ENCODE peak calls at places on chromosomes 1 and 21, in seven cellular contexts. One of them, this sample, is unnamed.

GRCh38 chr1:66758247-66758755 is 6.0 kb downstream of the DYNLT5 start:
- DNase-seq in KBM-7: peak
- DNase-seq in activated T-cell treated with anti-CD3 and anti-CD28 coated beads, Interleukin-2, amount 50 U/mL, for 4 hours: no peak
- DNase-seq in mesenteric fat pad: no peak
- DNase-seq in AG04450: no peak
- DNase-seq in GM19239: peak
- DNase-seq in BJ: no peak
- DNase-seq in this sample: no peak

GRCh38 chr1:75529488-75529887 is 81.4 kb downstream of the SLC44A5 start:
- DNase-seq in activated T-cell treated with anti-CD3 and anti-CD28 coated beads, Interleukin-2, amount 50 U/mL, for 4 hours: no peak
- DNase-seq in GM19239: no peak
- DNase-seq in mesenteric fat pad: no peak
- DNase-seq in AG04450: no peak
- DNase-seq in KBM-7: no peak
- DNase-seq in BJ: no peak
- DNase-seq in this sample: no peak

GRCh38 chr21:44842721-44843445 is 25.0 kb upstream of the SUMO3 start:
- DNase-seq in BJ: no peak
- DNase-seq in KBM-7: no peak
- DNase-seq in AG04450: no peak
- DNase-seq in activated T-cell treated with anti-CD3 and anti-CD28 coated beads, Interleukin-2, amount 50 U/mL, for 4 hours: no peak
- DNase-seq in GM19239: no peak
- DNase-seq in mesenteric fat pad: peak
- DNase-seq in this sample: no peak

GRCh38 chr1:151254217-151255213 is at the start of gene PSMD4:
- DNase-seq in AG04450: peak
- DNase-seq in BJ: peak
- DNase-seq in GM19239: peak
- DNase-seq in activated T-cell treated with anti-CD3 and anti-CD28 coated beads, Interleukin-2, amount 50 U/mL, for 4 hours: peak
- DNase-seq in KBM-7: peak
- DNase-seq in mesenteric fat pad: peak
- DNase-seq in this sample: peak

GRCh38 chr1:217881131-217881543 is 250.0 kb downstream of the SPATA17 start:
- DNase-seq in KBM-7: no peak
- DNase-seq in mesenteric fat pad: no peak
- DNase-seq in BJ: no peak
- DNase-seq in GM19239: no peak
- DNase-seq in activated T-cell treated with anti-CD3 and anti-CD28 coated beads, Interleukin-2, amount 50 U/mL, for 4 hours: no peak
- DNase-seq in AG04450: no peak
- DNase-seq in this sample: no peak

GRCh38 chr1:89890085-89890754 is 69.4 kb downstream of the LRRC8D start:
- DNase-seq in AG04450: no peak
- DNase-seq in BJ: no peak
- DNase-seq in KBM-7: peak
- DNase-seq in mesenteric fat pad: no peak
- DNase-seq in activated T-cell treated with anti-CD3 and anti-CD28 coated beads, Interleukin-2, amount 50 U/mL, for 4 hours: no peak
- DNase-seq in GM19239: no peak
- DNase-seq in this sample: no peak

GRCh38 chr1:150922519-150922975 is 3.6 kb upstream of the SETDB1 start:
- DNase-seq in GM19239: peak
- DNase-seq in mesenteric fat pad: no peak
- DNase-seq in KBM-7: peak
- DNase-seq in BJ: peak
- DNase-seq in AG04450: peak
- DNase-seq in activated T-cell treated with anti-CD3 and anti-CD28 coated beads, Interleukin-2, amount 50 U/mL, for 4 hours: peak
- DNase-seq in this sample: peak

GRCh38 chr1:8702121-8702520 is 115.3 kb downstream of the RERE start:
- DNase-seq in KBM-7: no peak
- DNase-seq in AG04450: no peak
- DNase-seq in GM19239: peak
- DNase-seq in BJ: no peak
- DNase-seq in mesenteric fat pad: no peak
- DNase-seq in activated T-cell treated with anti-CD3 and anti-CD28 coated beads, Interleukin-2, amount 50 U/mL, for 4 hours: no peak
- DNase-seq in this sample: no peak

GRCh38 chr1:227234998-227235405 is 83.3 kb downstream of the CDC42BPA start:
- DNase-seq in AG04450: peak
- DNase-seq in KBM-7: peak
- DNase-seq in activated T-cell treated with anti-CD3 and anti-CD28 coated beads, Interleukin-2, amount 50 U/mL, for 4 hours: no peak
- DNase-seq in GM19239: peak
- DNase-seq in mesenteric fat pad: no peak
- DNase-seq in BJ: peak
- DNase-seq in this sample: no peak

GRCh38 chr1:85578321-85579295 is 2.0 kb upstream of the CCN1 start:
- DNase-seq in BJ: peak
- DNase-seq in activated T-cell treated with anti-CD3 and anti-CD28 coated beads, Interleukin-2, amount 50 U/mL, for 4 hours: no peak
- DNase-seq in KBM-7: no peak
- DNase-seq in AG04450: peak
- DNase-seq in GM19239: no peak
- DNase-seq in mesenteric fat pad: no peak
- DNase-seq in this sample: no peak

GRCh38 chr1:47192458-47193384 is 2.9 kb upstream of the PDZK1IP1 start:
- DNase-seq in BJ: no peak
- DNase-seq in GM19239: peak
- DNase-seq in AG04450: peak
- DNase-seq in mesenteric fat pad: peak
- DNase-seq in activated T-cell treated with anti-CD3 and anti-CD28 coated beads, Interleukin-2, amount 50 U/mL, for 4 hours: peak
- DNase-seq in KBM-7: peak
- DNase-seq in this sample: peak

GRCh38 chr1:41678141-41678878 is 193.8 kb upstream of the EDN2 start:
- DNase-seq in mesenteric fat pad: no peak
- DNase-seq in AG04450: peak
- DNase-seq in BJ: peak
- DNase-seq in KBM-7: peak
- DNase-seq in GM19239: no peak
- DNase-seq in activated T-cell treated with anti-CD3 and anti-CD28 coated beads, Interleukin-2, amount 50 U/mL, for 4 hours: no peak
- DNase-seq in this sample: no peak

GRCh38 chr1:25369241-25369640 is 31.1 kb downstream of the TMEM50A start:
- DNase-seq in mesenteric fat pad: no peak
- DNase-seq in KBM-7: no peak
- DNase-seq in GM19239: no peak
- DNase-seq in AG04450: no peak
- DNase-seq in BJ: no peak
- DNase-seq in activated T-cell treated with anti-CD3 and anti-CD28 coated beads, Interleukin-2, amount 50 U/mL, for 4 hours: no peak
- DNase-seq in this sample: no peak

GRCh38 chr1:236460103-236460502 is 63.7 kb upstream of the LGALS8 start:
- DNase-seq in BJ: no peak
- DNase-seq in KBM-7: no peak
- DNase-seq in AG04450: no peak
- DNase-seq in mesenteric fat pad: no peak
- DNase-seq in GM19239: no peak
- DNase-seq in activated T-cell treated with anti-CD3 and anti-CD28 coated beads, Interleukin-2, amount 50 U/mL, for 4 hours: no peak
- DNase-seq in this sample: no peak

GRCh38 chr1:36411674-36412648 is 14.3 kb upstream of the LSM10 start:
- DNase-seq in activated T-cell treated with anti-CD3 and anti-CD28 coated beads, Interleukin-2, amount 50 U/mL, for 4 hours: no peak
- DNase-seq in KBM-7: peak
- DNase-seq in AG04450: no peak
- DNase-seq in GM19239: no peak
- DNase-seq in BJ: no peak
- DNase-seq in mesenteric fat pad: no peak
- DNase-seq in this sample: no peak

GRCh38 chr1:245256528-245256927 is 101.7 kb downstream of the KIF26B start:
- DNase-seq in mesenteric fat pad: no peak
- DNase-seq in activated T-cell treated with anti-CD3 and anti-CD28 coated beads, Interleukin-2, amount 50 U/mL, for 4 hours: no peak
- DNase-seq in GM19239: no peak
- DNase-seq in AG04450: no peak
- DNase-seq in KBM-7: no peak
- DNase-seq in BJ: no peak
- DNase-seq in this sample: no peak

GRCh38 chr1:180542530-180543171 is 16.1 kb upstream of the OVAAL start:
- DNase-seq in GM19239: no peak
- DNase-seq in AG04450: no peak
- DNase-seq in activated T-cell treated with anti-CD3 and anti-CD28 coated beads, Interleukin-2, amount 50 U/mL, for 4 hours: no peak
- DNase-seq in BJ: no peak
- DNase-seq in KBM-7: no peak
- DNase-seq in mesenteric fat pad: no peak
- DNase-seq in this sample: no peak

GRCh38 chr1:229221106-229222019 is 49.5 kb upstream of the RAB4A start:
- DNase-seq in activated T-cell treated with anti-CD3 and anti-CD28 coated beads, Interleukin-2, amount 50 U/mL, for 4 hours: no peak
- DNase-seq in BJ: no peak
- DNase-seq in GM19239: no peak
- DNase-seq in KBM-7: no peak
- DNase-seq in mesenteric fat pad: no peak
- DNase-seq in AG04450: no peak
- DNase-seq in this sample: no peak

GRCh38 chr1:87212431-87213125 is 116.1 kb upstream of the LMO4 start:
- DNase-seq in KBM-7: no peak
- DNase-seq in GM19239: no peak
- DNase-seq in BJ: peak
- DNase-seq in activated T-cell treated with anti-CD3 and anti-CD28 coated beads, Interleukin-2, amount 50 U/mL, for 4 hours: no peak
- DNase-seq in AG04450: no peak
- DNase-seq in mesenteric fat pad: no peak
- DNase-seq in this sample: no peak

GRCh38 chr1:36108314-36108713 is 16.7 kb downstream of the COL8A2 start:
- DNase-seq in BJ: peak
- DNase-seq in KBM-7: no peak
- DNase-seq in mesenteric fat pad: no peak
- DNase-seq in activated T-cell treated with anti-CD3 and anti-CD28 coated beads, Interleukin-2, amount 50 U/mL, for 4 hours: no peak
- DNase-seq in AG04450: no peak
- DNase-seq in GM19239: no peak
- DNase-seq in this sample: no peak

GRCh38 chr1:217521317-217521716 is 109.6 kb downstream of the GPATCH2 start:
- DNase-seq in GM19239: no peak
- DNase-seq in mesenteric fat pad: no peak
- DNase-seq in AG04450: no peak
- DNase-seq in activated T-cell treated with anti-CD3 and anti-CD28 coated beads, Interleukin-2, amount 50 U/mL, for 4 hours: no peak
- DNase-seq in KBM-7: no peak
- DNase-seq in BJ: no peak
- DNase-seq in this sample: no peak

GRCh38 chr1:25343872-25344271 is 5.7 kb downstream of the TMEM50A start:
- DNase-seq in AG04450: peak
- DNase-seq in BJ: peak
- DNase-seq in GM19239: no peak
- DNase-seq in mesenteric fat pad: no peak
- DNase-seq in KBM-7: no peak
- DNase-seq in activated T-cell treated with anti-CD3 and anti-CD28 coated beads, Interleukin-2, amount 50 U/mL, for 4 hours: no peak
- DNase-seq in this sample: no peak

GRCh38 chr1:81467433-81467832 is 333.3 kb upstream of the ADGRL2 start:
- DNase-seq in mesenteric fat pad: no peak
- DNase-seq in BJ: no peak
- DNase-seq in GM19239: no peak
- DNase-seq in activated T-cell treated with anti-CD3 and anti-CD28 coated beads, Interleukin-2, amount 50 U/mL, for 4 hours: no peak
- DNase-seq in AG04450: no peak
- DNase-seq in KBM-7: no peak
- DNase-seq in this sample: no peak

GRCh38 chr1:34408011-34408410 is 231.3 kb downstream of the C1orf94 start:
- DNase-seq in mesenteric fat pad: no peak
- DNase-seq in activated T-cell treated with anti-CD3 and anti-CD28 coated beads, Interleukin-2, amount 50 U/mL, for 4 hours: no peak
- DNase-seq in AG04450: no peak
- DNase-seq in KBM-7: no peak
- DNase-seq in GM19239: no peak
- DNase-seq in BJ: no peak
- DNase-seq in this sample: no peak

GRCh38 chr1:33316601-33317000 is 4.3 kb downstream of the A3GALT2 start:
- DNase-seq in KBM-7: no peak
- DNase-seq in AG04450: no peak
- DNase-seq in BJ: no peak
- DNase-seq in GM19239: no peak
- DNase-seq in activated T-cell treated with anti-CD3 and anti-CD28 coated beads, Interleukin-2, amount 50 U/mL, for 4 hours: no peak
- DNase-seq in mesenteric fat pad: no peak
- DNase-seq in this sample: no peak

GRCh38 chr1:19858894-19859293 is 23.3 kb upstream of the OTUD3 start:
- DNase-seq in KBM-7: no peak
- DNase-seq in activated T-cell treated with anti-CD3 and anti-CD28 coated beads, Interleukin-2, amount 50 U/mL, for 4 hours: no peak
- DNase-seq in mesenteric fat pad: no peak
- DNase-seq in GM19239: no peak
- DNase-seq in BJ: no peak
- DNase-seq in AG04450: no peak
- DNase-seq in this sample: no peak

GRCh38 chr1:45272943-45273342 is 53.8 kb upstream of the HPDL start:
- DNase-seq in GM19239: no peak
- DNase-seq in mesenteric fat pad: no peak
- DNase-seq in activated T-cell treated with anti-CD3 and anti-CD28 coated beads, Interleukin-2, amount 50 U/mL, for 4 hours: no peak
- DNase-seq in AG04450: peak
- DNase-seq in BJ: peak
- DNase-seq in KBM-7: no peak
- DNase-seq in this sample: no peak

GRCh38 chr1:44932151-44932550 is 54.2 kb downstream of the EIF2B3 start:
- DNase-seq in activated T-cell treated with anti-CD3 and anti-CD28 coated beads, Interleukin-2, amount 50 U/mL, for 4 hours: no peak
- DNase-seq in AG04450: no peak
- DNase-seq in BJ: no peak
- DNase-seq in KBM-7: no peak
- DNase-seq in mesenteric fat pad: no peak
- DNase-seq in GM19239: no peak
- DNase-seq in this sample: no peak

GRCh38 chr1:210072129-210072528 is 134.1 kb downstream of the SYT14 start:
- DNase-seq in GM19239: no peak
- DNase-seq in AG04450: no peak
- DNase-seq in KBM-7: no peak
- DNase-seq in activated T-cell treated with anti-CD3 and anti-CD28 coated beads, Interleukin-2, amount 50 U/mL, for 4 hours: no peak
- DNase-seq in mesenteric fat pad: no peak
- DNase-seq in BJ: peak
- DNase-seq in this sample: no peak

GRCh38 chr1:202151045-202151444 is 6.5 kb upstream of the ARL8A start:
- DNase-seq in BJ: no peak
- DNase-seq in mesenteric fat pad: no peak
- DNase-seq in KBM-7: no peak
- DNase-seq in GM19239: no peak
- DNase-seq in AG04450: no peak
- DNase-seq in activated T-cell treated with anti-CD3 and anti-CD28 coated beads, Interleukin-2, amount 50 U/mL, for 4 hours: no peak
- DNase-seq in this sample: no peak

GRCh38 chr1:40094481-40095110 is 2.5 kb downstream of the PPT1 start:
- DNase-seq in mesenteric fat pad: no peak
- DNase-seq in BJ: no peak
- DNase-seq in GM19239: no peak
- DNase-seq in activated T-cell treated with anti-CD3 and anti-CD28 coated beads, Interleukin-2, amount 50 U/mL, for 4 hours: no peak
- DNase-seq in KBM-7: peak
- DNase-seq in AG04450: no peak
- DNase-seq in this sample: no peak

GRCh38 chr1:99590578-99591209 is 55.2 kb upstream of the PALMD start:
- DNase-seq in AG04450: peak
- DNase-seq in BJ: peak
- DNase-seq in KBM-7: no peak
- DNase-seq in GM19239: no peak
- DNase-seq in mesenteric fat pad: no peak
- DNase-seq in activated T-cell treated with anti-CD3 and anti-CD28 coated beads, Interleukin-2, amount 50 U/mL, for 4 hours: no peak
- DNase-seq in this sample: no peak

GRCh38 chr21:36485476-36485875 is 5.6 kb upstream of the CLDN14 start:
- DNase-seq in activated T-cell treated with anti-CD3 and anti-CD28 coated beads, Interleukin-2, amount 50 U/mL, for 4 hours: no peak
- DNase-seq in GM19239: no peak
- DNase-seq in mesenteric fat pad: no peak
- DNase-seq in BJ: no peak
- DNase-seq in KBM-7: no peak
- DNase-seq in AG04450: no peak
- DNase-seq in this sample: no peak